ENCODE peak calls at places on chromosomes 6 and 20, in ten cellular contexts. B is foreskin fibroblast, S is BE2C, A is A549, K is transverse colon, O is lower lobe of right lung, Z is skeletal muscle cell, C is GM12865, D is right cardiac atrium, M is IMR-90. R is an unnamed sample.

GRCh38 chr6:101397199-101397598 is 3.7 kb downstream of the GRIK2 start:
- DNase-seq in O (no peak), C (no peak), K (no peak), S (no peak), B (peak), Z (no peak), M (peak), D (no peak), A (peak), R (no peak)

GRCh38 chr6:155115893-155116570 is 120.9 kb downstream of the TIAM2 start:
- DNase-seq in O (no peak), M (no peak), S (no peak), K (no peak), Z (no peak), B (no peak), C (no peak), D (no peak), A (no peak), R (no peak)

GRCh38 chr6:31734703-31735500 is 1.4 kb downstream of the CLIC1 start:
- DNase-seq in K (peak), A (peak), D (peak), O (peak), B (peak), S (peak), M (peak), C (peak), Z (peak), R (peak)

GRCh38 chr6:88982720-88983119 is 19.3 kb upstream of the RNGTT start:
- DNase-seq in D (peak), C (peak), O (no peak), M (peak), B (peak), S (no peak), A (peak), K (no peak), Z (peak), R (peak)

GRCh38 chr20:24360531-24360930 is 108.9 kb upstream of the SYNDIG1 start:
- DNase-seq in Z (no peak), O (no peak), A (no peak), M (no peak), S (no peak), D (no peak), C (no peak), K (no peak), B (no peak), R (no peak)

GRCh38 chr6:57174511-57174907 is 2.4 kb downstream of the BAG2 start:
- DNase-seq in C (no peak), A (no peak), S (no peak), M (no peak), O (no peak), D (no peak), K (no peak), B (no peak), Z (no peak), R (no peak)

GRCh38 chr20:17228624-17229061 is 1.8 kb downstream of the PCSK2 start:
- DNase-seq in M (no peak), Z (no peak), D (peak), O (peak), A (no peak), S (peak), K (no peak), C (no peak), B (no peak), R (no peak)

GRCh38 chr6:71238351-71238750 is 50.3 kb upstream of the OGFRL1 start:
- DNase-seq in K (no peak), O (no peak), D (no peak), C (no peak), Z (peak), B (peak), M (peak), A (no peak), S (no peak), R (peak)

GRCh38 chr6:97113170-97113569 is 169.8 kb downstream of the MMS22L start:
- DNase-seq in A (no peak), B (no peak), D (no peak), S (no peak), K (no peak), Z (no peak), C (no peak), M (no peak), O (no peak), R (no peak)

DNA sequence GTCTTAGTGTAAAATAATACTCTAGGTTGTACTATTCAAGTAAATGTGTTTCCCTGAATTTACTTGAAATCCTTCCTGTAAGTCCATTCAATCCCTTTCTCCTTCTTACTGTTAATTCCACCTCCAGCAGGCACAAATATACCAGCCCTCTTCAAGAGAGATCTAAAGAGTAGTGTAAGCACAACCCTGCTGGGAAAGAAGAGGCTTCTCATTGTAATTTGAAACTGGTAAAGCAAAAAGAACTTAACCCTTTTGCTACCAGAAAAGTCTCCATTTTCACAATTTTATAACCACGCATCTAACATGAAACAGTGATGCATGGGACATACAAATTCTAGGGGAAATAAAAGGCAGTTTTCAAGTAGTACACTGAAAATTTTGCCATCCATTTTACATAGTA is at the start of gene BMP5:
- DNase-seq in S (no peak), B (no peak), C (no peak), O (no peak), Z (no peak), A (no peak), K (no peak), D (no peak), M (no peak), R (no peak)
- H3K4me3 ChIP-seq in S (no peak), B (no peak), C (no peak), O (peak), Z (no peak), A (no peak), K (no peak), D (no peak), M (no peak), R (peak)

DNA sequence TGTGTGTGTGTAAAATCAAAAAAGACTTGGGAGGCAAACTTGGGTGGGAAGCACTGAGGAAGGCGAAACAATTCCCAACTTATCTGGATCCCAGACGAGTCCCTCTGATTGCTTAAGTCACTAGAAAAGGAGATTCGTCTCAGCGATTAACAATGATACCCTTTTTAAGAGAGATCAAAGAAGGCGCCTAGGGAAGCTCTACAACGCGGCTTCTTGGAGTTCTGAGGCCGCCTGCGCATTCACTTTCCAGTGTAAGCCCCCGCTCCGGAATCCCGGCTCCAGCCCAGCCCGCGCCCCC is 8.7 kb upstream of the TBX18 start:
- DNase-seq in A (peak), K (no peak), D (no peak), Z (no peak), C (no peak), M (no peak), S (no peak), B (no peak), O (no peak), R (no peak)
- H3K4me3 ChIP-seq in A (peak), K (no peak), D (peak), Z (peak), C (no peak), M (no peak), S (no peak), B (peak), O (peak), R (peak)

GRCh38 chr6:11460001-11460668 is 77.4 kb upstream of the TMEM170B start:
- DNase-seq in Z (no peak), M (peak), C (peak), O (no peak), B (peak), S (no peak), K (no peak), A (peak), D (no peak), R (no peak)

GRCh38 chr6:11459002-11459658 is 78.4 kb upstream of the TMEM170B start:
- DNase-seq in M (no peak), D (no peak), K (no peak), B (no peak), Z (no peak), S (no peak), O (no peak), C (peak), A (no peak), R (no peak)

GRCh38 chr6:11462742-11463414 is 74.7 kb upstream of the TMEM170B start:
- DNase-seq in Z (peak), S (no peak), C (no peak), B (no peak), O (no peak), A (no peak), K (no peak), D (no peak), M (peak), R (no peak)

GRCh38 chr6:11460837-11461661 is 76.5 kb upstream of the TMEM170B start:
- DNase-seq in D (no peak), B (no peak), C (peak), A (no peak), S (no peak), Z (no peak), M (no peak), O (no peak), K (no peak), R (no peak)

GRCh38 chr6:11458509-11458908 is 79.0 kb upstream of the TMEM170B start:
- DNase-seq in O (no peak), C (no peak), B (no peak), S (no peak), M (no peak), Z (no peak), K (no peak), A (no peak), D (no peak), R (no peak)
- H3K4me3 ChIP-seq in O (no peak), C (no peak), B (no peak), S (no peak), M (no peak), Z (no peak), K (no peak), A (no peak), D (no peak), R (no peak)

GRCh38 chr6:128310061-128310460 is 210.3 kb downstream of the PTPRK start:
- DNase-seq in B (no peak), K (no peak), D (no peak), S (no peak), M (peak), Z (no peak), C (no peak), A (no peak), O (no peak), R (no peak)
- H3K4me3 ChIP-seq in B (no peak), K (no peak), D (no peak), S (no peak), M (no peak), Z (no peak), C (no peak), A (no peak), O (no peak), R (no peak)

DNA sequence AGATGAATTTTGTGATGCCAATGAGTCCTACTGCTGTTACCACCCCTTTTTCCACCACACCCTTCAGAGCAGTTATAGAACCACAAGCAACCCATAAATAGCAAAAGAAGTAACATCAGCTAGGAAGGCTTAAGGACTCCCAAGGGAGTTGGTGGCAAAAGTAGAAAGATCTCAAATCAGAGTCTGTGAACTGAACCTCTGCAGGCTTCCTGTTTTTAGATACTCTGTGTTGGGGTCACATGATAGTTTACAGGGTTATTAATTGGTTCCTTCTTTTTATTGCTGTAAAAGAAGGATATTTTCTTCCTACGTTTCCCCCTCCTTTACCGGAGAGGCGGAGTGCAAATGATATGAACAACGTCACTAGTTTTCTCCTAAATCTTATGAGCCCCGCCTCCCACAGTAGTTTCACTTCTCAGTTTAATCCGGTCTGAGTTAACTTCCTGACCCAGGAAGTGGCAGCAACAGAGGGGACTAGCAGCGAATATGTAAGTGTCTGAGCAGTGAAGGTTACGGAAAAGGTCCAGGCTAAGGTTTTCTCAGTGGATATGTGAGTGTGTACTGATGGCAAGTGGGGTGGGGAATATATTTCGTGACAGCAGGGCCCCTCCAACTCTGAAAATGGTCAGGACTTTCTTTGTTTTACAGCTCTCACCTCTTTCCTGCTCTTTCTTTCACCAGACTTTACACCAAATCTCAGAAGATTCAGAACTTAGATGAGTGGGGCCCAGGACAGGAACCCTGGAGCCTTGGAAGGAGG is at the start of gene TRIM38:
- DNase-seq in S (no peak), C (peak), K (peak), Z (peak), B (peak), D (peak), M (peak), A (peak), O (peak), R (peak)
- H3K4me3 ChIP-seq in S (peak), C (peak), K (peak), Z (peak), B (peak), D (peak), M (peak), A (peak), O (peak), R (peak)

DNA sequence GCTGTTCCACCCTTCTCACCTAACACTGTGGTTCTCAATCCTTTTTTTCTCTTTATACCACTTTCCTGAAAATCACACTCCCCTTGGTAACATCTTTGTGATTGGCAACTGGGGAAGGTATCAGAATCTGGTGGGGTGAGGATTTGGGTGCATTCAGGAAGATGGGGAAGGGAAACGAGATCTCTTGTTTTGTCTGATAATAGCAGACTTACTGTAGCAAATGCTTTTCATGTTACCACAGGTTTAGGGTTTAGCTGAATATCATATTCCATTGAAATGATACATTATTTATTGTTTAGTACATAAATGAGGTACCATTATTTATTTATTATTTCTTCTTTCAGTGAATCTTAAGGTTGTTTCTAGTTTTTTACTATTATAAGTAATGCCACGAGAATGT is 100.8 kb downstream of the RTN4IP1 start:
- DNase-seq in O (no peak), A (no peak), C (no peak), M (no peak), S (no peak), D (no peak), Z (no peak), B (no peak), K (no peak), R (no peak)
- H3K4me3 ChIP-seq in O (no peak), A (no peak), C (no peak), M (no peak), S (no peak), D (no peak), Z (no peak), B (no peak), K (no peak), R (no peak)

GRCh38 chr20:51156796-51157119 is 133.9 kb upstream of the KCNG1 start:
- DNase-seq in O (no peak), C (no peak), Z (no peak), A (no peak), D (no peak), M (no peak), S (no peak), K (no peak), B (no peak), R (peak)

GRCh38 chr20:51153867-51154707 is 131.2 kb upstream of the KCNG1 start:
- DNase-seq in C (no peak), M (no peak), S (no peak), D (no peak), O (no peak), Z (no peak), A (no peak), B (no peak), K (no peak), R (no peak)

GRCh38 chr20:51154708-51155690 is 132.1 kb upstream of the KCNG1 start:
- DNase-seq in B (no peak), M (no peak), C (no peak), S (no peak), K (no peak), D (no peak), O (no peak), Z (no peak), A (no peak), R (no peak)

GRCh38 chr20:51158226-51158625 is 135.3 kb upstream of the KCNG1 start:
- DNase-seq in S (no peak), D (no peak), C (no peak), O (no peak), A (no peak), M (no peak), Z (no peak), B (no peak), K (no peak), R (no peak)

GRCh38 chr20:51156041-51156795 is 133.3 kb upstream of the KCNG1 start:
- DNase-seq in A (no peak), M (peak), Z (peak), D (no peak), B (peak), C (no peak), K (no peak), S (peak), O (no peak), R (no peak)
- H3K4me3 ChIP-seq in A (no peak), M (no peak), Z (no peak), D (no peak), B (no peak), C (no peak), K (no peak), S (peak), O (no peak), R (no peak)

GRCh38 chr6:107657373-107657754 is 166.7 kb downstream of the SCML4 start:
- DNase-seq in M (no peak), D (no peak), O (no peak), K (no peak), S (no peak), B (no peak), C (no peak), Z (no peak), A (no peak), R (peak)

GRCh38 chr6:107656381-107656780 is 166.5 kb downstream of the SOBP start:
- DNase-seq in Z (no peak), A (no peak), D (no peak), B (no peak), M (peak), O (no peak), K (no peak), S (no peak), C (peak), R (no peak)

GRCh38 chr6:107658920-107659879 is 164.9 kb downstream of the SCML4 start:
- DNase-seq in Z (no peak), D (no peak), A (no peak), S (no peak), O (no peak), B (peak), M (peak), C (peak), K (no peak), R (no peak)

GRCh38 chr6:107656883-107657282 is 167.0 kb downstream of the SOBP start:
- DNase-seq in C (peak), K (no peak), O (no peak), B (no peak), D (peak), Z (no peak), S (no peak), M (no peak), A (no peak), R (no peak)

DNA sequence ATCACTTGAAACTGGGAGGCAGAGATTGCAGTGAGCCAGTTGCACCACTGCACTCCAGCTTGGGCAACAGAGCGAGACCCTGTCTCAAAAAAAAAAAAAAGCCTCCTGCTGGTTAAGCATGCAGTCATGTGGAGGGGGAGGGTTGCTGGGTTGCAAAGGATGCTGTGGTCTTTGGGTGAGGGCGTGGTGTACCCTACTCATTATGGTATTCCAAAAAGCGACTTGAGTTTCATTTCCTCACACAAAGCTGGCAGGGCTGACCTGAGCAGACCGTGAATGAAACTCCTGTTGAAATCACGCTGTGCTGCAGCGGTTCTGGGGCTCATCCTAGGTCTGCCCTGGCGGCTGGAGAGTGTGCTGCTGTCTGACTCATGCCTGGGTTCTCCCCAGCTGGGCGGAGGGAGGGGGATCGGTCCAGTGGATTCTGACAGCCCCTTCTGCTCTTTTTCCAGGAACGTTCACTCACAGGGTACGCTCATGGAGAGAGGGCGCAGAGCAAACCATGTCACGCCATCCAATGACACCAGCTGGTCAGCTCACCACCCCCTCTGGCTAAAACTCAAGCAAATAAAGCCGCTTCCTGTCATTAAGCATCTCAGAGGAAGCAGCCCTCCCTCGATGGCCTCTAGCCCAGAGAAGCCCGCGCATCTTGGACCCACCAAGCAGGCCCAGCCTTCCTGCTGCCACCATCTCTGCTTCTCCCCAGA is 166.2 kb downstream of the SCML4 start:
- DNase-seq in B (peak), D (peak), O (peak), S (peak), C (peak), K (peak), M (peak), A (no peak), Z (peak), R (peak)
- H3K4me3 ChIP-seq in B (no peak), D (no peak), O (peak), S (peak), C (peak), K (no peak), M (peak), A (no peak), Z (no peak), R (peak)

DNA sequence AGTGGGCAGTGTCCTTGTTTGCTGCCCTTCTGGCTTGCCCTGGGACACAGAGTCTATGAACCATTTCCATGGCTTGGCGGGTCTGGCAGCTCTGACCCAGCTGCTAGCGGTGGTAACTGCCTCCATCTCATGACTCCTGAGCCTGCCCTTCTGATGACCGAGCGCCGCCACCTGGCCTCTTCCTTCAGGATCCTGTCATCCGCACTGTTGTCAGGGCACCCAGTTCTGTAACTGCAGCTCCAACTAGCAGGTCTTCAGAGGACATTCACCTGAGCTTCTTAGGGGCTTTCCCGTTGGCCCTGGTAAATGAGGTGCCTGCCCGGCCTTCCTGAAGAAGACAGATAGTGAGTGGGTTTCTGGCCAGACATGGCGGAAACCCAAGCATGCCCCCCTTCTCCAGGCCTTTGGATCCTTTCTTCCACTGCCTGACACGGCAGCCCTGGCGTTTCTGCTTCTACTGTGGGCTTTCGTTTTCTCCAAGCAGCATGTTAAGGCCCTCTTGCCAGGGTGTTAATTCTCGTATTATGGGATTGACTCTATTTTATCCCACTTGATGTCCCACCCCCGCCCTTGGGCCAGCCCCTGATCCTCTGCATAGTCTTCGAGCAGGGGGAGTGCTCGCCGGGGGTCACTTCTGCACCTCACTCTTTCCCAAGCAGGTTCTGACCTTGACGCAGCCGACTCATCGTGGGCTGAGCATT is 24.7 kb downstream of the PACSIN1 start:
- DNase-seq in A (no peak), B (no peak), O (no peak), K (no peak), C (no peak), S (no peak), M (no peak), Z (no peak), D (no peak), R (no peak)
- H3K4me3 ChIP-seq in A (no peak), B (no peak), O (no peak), K (no peak), C (no peak), S (no peak), M (no peak), Z (no peak), D (no peak), R (no peak)

R was measured in MG63.